ENCODE peak calls at places on chromosome 1, in five cellular contexts. One of them, this sample, is unnamed.

GRCh38 chr1:223363057-223363855 is 720 bp downstream of the SUSD4 start:
- DNase-seq in H4: no peak
- DNase-seq in SHP77: peak
- DNase-seq in M059J: peak
- DNase-seq in colonic mucosa: no peak
- DNase-seq in this sample: peak

GRCh38 chr1:113905435-113905861 is 322 bp downstream of the DCLRE1B start:
- DNase-seq in H4: no peak
- DNase-seq in SHP77: peak
- DNase-seq in M059J: peak
- DNase-seq in colonic mucosa: no peak
- DNase-seq in this sample: no peak

GRCh38 chr1:202154148-202154765 is 6.1 kb downstream of the PTPN7 start:
- DNase-seq in H4: no peak
- DNase-seq in SHP77: no peak
- DNase-seq in M059J: no peak
- DNase-seq in colonic mucosa: no peak
- DNase-seq in this sample: no peak

GRCh38 chr1:77825356-77825709 is 45.9 kb downstream of the MIGA1 start:
- DNase-seq in H4: peak
- DNase-seq in SHP77: peak
- DNase-seq in M059J: peak
- DNase-seq in colonic mucosa: no peak
- DNase-seq in this sample: peak

GRCh38 chr1:170271430-170271829 is 125.7 kb downstream of the NTMT2 start:
- DNase-seq in H4: no peak
- DNase-seq in SHP77: no peak
- DNase-seq in M059J: no peak
- DNase-seq in colonic mucosa: no peak
- DNase-seq in this sample: no peak

GRCh38 chr1:236394905-236395779 is 1.1 kb downstream of the EDARADD start:
- DNase-seq in H4: no peak
- DNase-seq in SHP77: no peak
- DNase-seq in M059J: peak
- DNase-seq in colonic mucosa: peak
- DNase-seq in this sample: peak

GRCh38 chr1:41341756-41342562 is 19.3 kb upstream of the FOXO6 start:
- DNase-seq in H4: peak
- DNase-seq in SHP77: no peak
- DNase-seq in M059J: peak
- DNase-seq in colonic mucosa: peak
- DNase-seq in this sample: no peak

GRCh38 chr1:79945391-79945790 is 938.9 kb upstream of the ADGRL4 start:
- DNase-seq in H4: no peak
- DNase-seq in SHP77: no peak
- DNase-seq in M059J: no peak
- DNase-seq in colonic mucosa: no peak
- DNase-seq in this sample: peak

GRCh38 chr1:165854101-165854845 is 26.9 kb downstream of the UCK2 start:
- DNase-seq in H4: peak
- DNase-seq in SHP77: no peak
- DNase-seq in M059J: peak
- DNase-seq in colonic mucosa: no peak
- DNase-seq in this sample: peak

GRCh38 chr1:63790989-63791388 is 17.2 kb downstream of the ROR1 start:
- DNase-seq in H4: no peak
- DNase-seq in SHP77: no peak
- DNase-seq in M059J: peak
- DNase-seq in colonic mucosa: no peak
- DNase-seq in this sample: no peak

GRCh38 chr1:54376085-54377039 is 29.8 kb downstream of the SSBP3 start:
- DNase-seq in H4: no peak
- DNase-seq in SHP77: no peak
- DNase-seq in M059J: no peak
- DNase-seq in colonic mucosa: no peak
- DNase-seq in this sample: no peak

GRCh38 chr1:83961571-83962295 is 37.2 kb downstream of the TTLL7 start:
- DNase-seq in H4: no peak
- DNase-seq in SHP77: no peak
- DNase-seq in M059J: no peak
- DNase-seq in colonic mucosa: no peak
- DNase-seq in this sample: peak

GRCh38 chr1:174451408-174451807 is 3.6 kb downstream of the GPR52 start:
- DNase-seq in H4: no peak
- DNase-seq in SHP77: no peak
- DNase-seq in M059J: no peak
- DNase-seq in colonic mucosa: no peak
- DNase-seq in this sample: no peak

GRCh38 chr1:6239213-6239752 is 3.5 kb upstream of the ICMT start:
- DNase-seq in H4: no peak
- DNase-seq in SHP77: no peak
- DNase-seq in M059J: no peak
- DNase-seq in colonic mucosa: no peak
- DNase-seq in this sample: no peak

GRCh38 chr1:29644812-29645211 is 408.5 kb downstream of the PTPRU start:
- DNase-seq in H4: no peak
- DNase-seq in SHP77: no peak
- DNase-seq in M059J: no peak
- DNase-seq in colonic mucosa: no peak
- DNase-seq in this sample: no peak

GRCh38 chr1:234478481-234479309 is at the start of gene TARBP1:
- DNase-seq in H4: peak
- DNase-seq in SHP77: peak
- DNase-seq in M059J: peak
- DNase-seq in colonic mucosa: peak
- DNase-seq in this sample: peak

GRCh38 chr1:11052839-11053757 is 6.1 kb upstream of the MASP2 start:
- DNase-seq in H4: no peak
- DNase-seq in SHP77: peak
- DNase-seq in M059J: no peak
- DNase-seq in colonic mucosa: no peak
- DNase-seq in this sample: no peak

GRCh38 chr1:61238371-61238689 is 156.0 kb downstream of the NFIA start:
- DNase-seq in H4: no peak
- DNase-seq in SHP77: no peak
- DNase-seq in M059J: no peak
- DNase-seq in colonic mucosa: no peak
- DNase-seq in this sample: no peak

GRCh38 chr1:86866665-86867064 is 47.3 kb downstream of the SELENOF start:
- DNase-seq in H4: peak
- DNase-seq in SHP77: no peak
- DNase-seq in M059J: peak
- DNase-seq in colonic mucosa: no peak
- DNase-seq in this sample: peak

GRCh38 chr1:3629561-3630160 is 4.8 kb downstream of the TPRG1L start:
- DNase-seq in H4: no peak
- DNase-seq in SHP77: no peak
- DNase-seq in M059J: no peak
- DNase-seq in colonic mucosa: no peak
- DNase-seq in this sample: no peak

This sample was measured in EL.